ENCODE peak calls at places on chromosome 10, in six cellular contexts. L, H, T, N, C and E are unnamed samples.
A peak's percentile ranks its signal among the peaks of the same experiment; 100 is the strongest.

GRCh38 chr10:101130984-101131961 is at the start of gene TLX1:
- DNase-seq in C (no peak), N (peak; percentile 80), H (no peak), L (peak; percentile 29), T (no peak), E (no peak)

GRCh38 chr10:34598972-34599371 is 216.1 kb downstream of the PARD3 start:
- DNase-seq in N (no peak), L (no peak), C (no peak), T (peak; percentile 69), H (no peak), E (no peak)

GRCh38 chr10:75211007-75211735 is 575 bp downstream of the VDAC2 start:
- DNase-seq in N (peak; percentile 24), T (peak; percentile 59), C (no peak), H (no peak), L (peak; percentile 36), E (no peak)

GRCh38 chr10:62426086-62426485 is 51.9 kb downstream of the ZNF365 start:
- DNase-seq in L (no peak), T (no peak), H (no peak), C (peak; percentile 70), N (no peak), E (no peak)

GRCh38 chr10:70679498-70679897 is 7.2 kb downstream of the ADAMTS14 start:
- DNase-seq in N (peak; percentile 83), H (no peak), L (peak; percentile 20), T (peak; percentile 31), C (no peak), E (no peak)

GRCh38 chr10:103678104-103678526 is 177.3 kb downstream of the SH3PXD2A start:
- DNase-seq in L (peak; percentile 79), C (no peak), H (peak; percentile 91), N (peak; percentile 94), T (peak; percentile 99), E (no peak)

GRCh38 chr10:91000470-91000869 is 79.6 kb upstream of the ANKRD1 start:
- DNase-seq in H (no peak), N (no peak), T (no peak), C (no peak), L (no peak), E (no peak)

GRCh38 chr10:33661580-33662269 is 327.3 kb upstream of the NRP1 start:
- DNase-seq in T (no peak), C (no peak), L (peak; percentile 73), N (peak; percentile 14), H (no peak), E (peak; percentile 4)

GRCh38 chr10:3203972-3204371 is 31.4 kb upstream of the PITRM1 start:
- DNase-seq in C (no peak), N (no peak), H (no peak), T (no peak), L (no peak), E (no peak)

GRCh38 chr10:131891929-131892816 is 8.6 kb upstream of the PPP2R2D start:
- DNase-seq in T (no peak), C (no peak), H (peak; percentile 70), N (no peak), L (no peak), E (no peak)

GRCh38 chr10:32980558-32981468 is 22.8 kb upstream of the ITGB1 start:
- DNase-seq in C (peak; percentile 96), H (peak; percentile 79), N (peak; percentile 81), T (peak; percentile 96), L (peak; percentile 94), E (peak; percentile 93)

GRCh38 chr10:122461729-122462532 is 578 bp downstream of the HTRA1 start:
- DNase-seq in N (no peak), H (peak; percentile 28), T (no peak), C (no peak), L (peak; percentile 65), E (no peak)

GRCh38 chr10:15348579-15348978 is 22.5 kb downstream of the FAM171A1 start:
- DNase-seq in T (peak; percentile 64), N (no peak), C (no peak), H (peak; percentile 15), L (no peak), E (no peak)

GRCh38 chr10:71971769-71972555 is 7.8 kb downstream of the CHST3 start:
- DNase-seq in N (no peak), H (no peak), C (no peak), T (no peak), L (no peak), E (no peak)

GRCh38 chr10:7988985-7989384 is 65.5 kb upstream of the GATA3 start:
- DNase-seq in H (no peak), T (no peak), C (no peak), L (no peak), N (no peak), E (no peak)

GRCh38 chr10:23459323-23459939 is 20.6 kb downstream of the OTUD1 start:
- DNase-seq in C (no peak), H (no peak), N (no peak), L (no peak), T (no peak), E (no peak)

GRCh38 chr10:4676566-4676965 is 149.4 kb upstream of the AKR1E2 start:
- DNase-seq in T (no peak), H (no peak), C (no peak), L (no peak), N (no peak), E (no peak)

GRCh38 chr10:76245951-76246495 is 814.6 kb downstream of the LRMDA start:
- DNase-seq in N (no peak), T (no peak), C (no peak), H (no peak), L (no peak), E (no peak)

GRCh38 chr10:124156524-124157225 is 63.3 kb upstream of the CHST15 start:
- DNase-seq in N (no peak), C (no peak), T (no peak), H (peak; percentile 68), L (no peak), E (no peak)

GRCh38 chr10:45353176-45353575 is 20.8 kb upstream of the ALOX5 start:
- DNase-seq in T (no peak), C (no peak), L (no peak), N (no peak), H (no peak), E (no peak)

GRCh38 chr10:133258818-133259602 is 17.7 kb downstream of the ADAM8 start:
- DNase-seq in L (peak; percentile 85), T (peak; percentile 99), N (no peak), H (peak; percentile 71), C (peak; percentile 81), E (peak; percentile 64)

GRCh38 chr10:119350529-119351001 is 143.2 kb downstream of the GRK5 start:
- DNase-seq in T (peak; percentile 37), C (no peak), H (no peak), N (no peak), L (no peak), E (no peak)

GRCh38 chr10:69955897-69956832 is 96.5 kb upstream of the MACROH2A2 start:
- DNase-seq in C (no peak), T (no peak), L (no peak), H (no peak), N (no peak), E (no peak)

GRCh38 chr10:116636385-116636784 is 15.6 kb downstream of the PNLIPRP2 start:
- DNase-seq in C (no peak), H (no peak), N (no peak), L (no peak), T (no peak), E (no peak)

GRCh38 chr10:49354593-49354992 is 41.3 kb downstream of the DRGX start:
- DNase-seq in L (no peak), T (no peak), N (no peak), H (no peak), C (no peak), E (no peak)

GRCh38 chr10:107081644-107082043 is 82.9 kb downstream of the SORCS1 start:
- DNase-seq in C (no peak), T (no peak), H (no peak), L (no peak), N (no peak), E (no peak)
- H3K4me1 ChIP-seq in C (no peaks in the 10 kb centered on the region), T (no peaks in the 10 kb centered on the region), H (no peaks in the 10 kb centered on the region), L (no peaks in the 10 kb centered on the region), N (no peaks in the 10 kb centered on the region), E (no peaks in the 10 kb centered on the region)

DNA sequence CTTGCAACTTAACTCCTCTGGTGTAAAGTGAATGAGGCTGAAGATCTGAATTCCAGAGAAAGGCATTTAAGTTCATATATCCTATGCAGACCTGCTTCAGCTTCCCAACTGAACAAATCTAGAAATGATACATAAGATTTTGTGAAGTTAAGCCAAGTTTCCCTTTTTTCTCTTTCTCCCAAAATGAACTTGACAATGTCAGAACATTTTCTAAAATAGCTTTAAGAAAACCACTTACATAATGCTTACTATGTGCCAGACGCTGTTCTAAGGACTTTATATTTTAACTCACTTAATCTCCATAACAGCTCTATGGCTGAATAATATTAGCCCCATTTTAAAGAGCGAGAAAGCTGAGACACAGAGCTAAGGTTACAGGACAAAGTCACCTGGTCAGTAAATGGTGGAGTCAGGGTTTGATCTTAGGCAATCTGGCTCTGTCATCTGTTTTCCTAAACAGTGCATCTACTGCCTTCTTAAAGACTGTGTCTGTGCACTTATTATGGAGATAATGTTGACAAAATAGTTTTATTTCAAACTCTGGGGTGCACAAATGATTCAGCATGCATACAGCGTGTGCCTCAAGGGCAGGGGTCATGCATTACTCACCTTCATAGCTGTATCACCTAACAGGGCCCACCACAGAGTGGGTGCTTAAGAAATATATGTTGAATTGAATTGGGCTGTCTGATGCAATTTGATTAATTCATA is 66.8 kb downstream of the RHOBTB1 start:
- DNase-seq in L (no peak), H (no peak), T (no peak), N (no peak), C (no peak), E (no peak)
- TF ChIP-seq CTCF in L (no peak), H (no peak), T (no peak), N (no peak), C (no peak), E (no peak)

GRCh38 chr10:79072994-79073654 is 4.4 kb downstream of the ZMIZ1 start:
- DNase-seq in N (no peak), T (no peak), C (no peak), H (no peak), L (no peak), E (no peak)

GRCh38 chr10:79072041-79072441 is 3.3 kb downstream of the ZMIZ1 start:
- DNase-seq in N (no peak), H (no peak), T (no peak), L (no peak), C (no peak), E (no peak)

GRCh38 chr10:79074732-79075131 is 6.0 kb downstream of the ZMIZ1 start:
- DNase-seq in L (peak; percentile 85), H (no peak), T (no peak), C (no peak), N (peak; percentile 68), E (no peak)

GRCh38 chr10:79075418-79075817 is 6.7 kb downstream of the ZMIZ1 start:
- DNase-seq in N (no peak), L (no peak), C (no peak), H (no peak), T (no peak), E (no peak)

GRCh38 chr10:79073784-79074432 is 5.1 kb downstream of the ZMIZ1 start:
- DNase-seq in H (peak; percentile 65), T (peak; percentile 62), L (peak; percentile 71), C (no peak), N (no peak), E (no peak)
- H3K4me1 ChIP-seq in H (peaks cover 41% of the 10 kb centered on the region), T (peaks cover 50% of the 10 kb centered on the region), L (peaks cover 77% of the 10 kb centered on the region), C (peaks cover 69% of the 10 kb centered on the region), N (peaks cover 24% of the 10 kb centered on the region), E (peaks cover 48% of the 10 kb centered on the region)

GRCh38 chr10:31320598-31321211 is 1.7 kb downstream of the ZEB1 start:
- DNase-seq in C (no peak), H (peak; percentile 12), L (peak; percentile 16), T (peak; percentile 55), N (peak; percentile 64), E (no peak)
- TF ChIP-seq CTCF in C (no peak), H (no peak), L (peak; percentile 7), T (no peak), N (peak; percentile 13), E (peak; percentile 12)